ENCODE peak calls at places on chromosomes 5 and 9, in seven cellular contexts. S, Q, Z, K, U, N and H are unnamed samples.

GRCh38 chr9:33265211-33265885 is 499 bp downstream of the CHMP5 start:
- DNase-seq in S (no peak), Q (peak; percentile 28), Z (no peak), N (no peak), U (no peak), K (no peak), H (no peak)

GRCh38 chr5:72194846-72195245 is 87.6 kb downstream of the MAP1B start:
- DNase-seq in S (no peak), N (no peak), U (no peak), Z (no peak), Q (no peak), K (no peak), H (no peak)

GRCh38 chr5:112742424-112742823 is 4.7 kb downstream of the APC start:
- DNase-seq in K (no peak), U (no peak), Q (no peak), N (no peak), S (no peak), Z (no peak), H (no peak)

GRCh38 chr5:982377-983237 is 26.0 kb upstream of the NKD2 start:
- DNase-seq in Q (peak; percentile 98), N (peak; percentile 10), K (peak; percentile 54), S (peak; percentile 64), U (no peak), Z (no peak), H (peak; percentile 45)

GRCh38 chr9:133696036-133696435 is 42.1 kb downstream of the SARDH start:
- DNase-seq in N (no peak), S (peak; percentile 61), K (no peak), U (no peak), Z (no peak), Q (no peak), H (no peak)

GRCh38 chr5:173789031-173789920 is 98.9 kb upstream of the CPEB4 start:
- DNase-seq in Z (peak; percentile 83), Q (no peak), N (no peak), K (peak; percentile 59), U (no peak), S (no peak), H (no peak)

GRCh38 chr9:80720579-80720978 is 968.8 kb downstream of the TLE1 start:
- DNase-seq in Q (no peak), S (no peak), Z (no peak), N (no peak), U (no peak), K (no peak), H (no peak)

GRCh38 chr5:33275921-33276705 is 164.7 kb upstream of the TARS1 start:
- DNase-seq in Z (no peak), Q (no peak), S (no peak), N (no peak), K (no peak), U (no peak), H (no peak)

GRCh38 chr5:171207256-171207866 is 101.7 kb upstream of the TLX3 start:
- DNase-seq in K (no peak), Z (no peak), Q (peak; percentile 32), S (no peak), U (peak; percentile 37), N (peak; percentile 9), H (no peak)

GRCh38 chr9:133115604-133116345 is 5.3 kb downstream of the RALGDS start:
- DNase-seq in U (no peak), N (no peak), S (peak; percentile 65), Z (peak; percentile 42), K (no peak), Q (peak; percentile 61), H (no peak)

GRCh38 chr5:61631438-61631941 is 299.4 kb downstream of the ZSWIM6 start:
- DNase-seq in S (no peak), U (no peak), N (peak; percentile 44), K (peak; percentile 81), Z (no peak), Q (no peak), H (no peak)

GRCh38 chr5:22295832-22296231 is 557.3 kb downstream of the CDH12 start:
- DNase-seq in K (no peak), N (no peak), S (no peak), Z (no peak), Q (no peak), U (no peak), H (no peak)

GRCh38 chr9:137422668-137423000 is 328 bp downstream of the EXD3 start:
- DNase-seq in Q (peak; percentile 89), U (no peak), S (peak; percentile 80), Z (peak; percentile 75), N (peak; percentile 55), K (no peak), H (no peak)

GRCh38 chr5:179475211-179475840 is 75.0 kb upstream of the RUFY1 start:
- DNase-seq in N (no peak), K (no peak), Q (peak; percentile 50), Z (no peak), S (no peak), U (no peak), H (no peak)

GRCh38 chr5:8333977-8334376 is 465.0 kb downstream of the MTRR start:
- DNase-seq in Q (no peak), K (no peak), Z (no peak), N (no peak), S (no peak), U (no peak), H (no peak)

GRCh38 chr5:160011471-160011870 is 2.5 kb downstream of the TTC1 start:
- DNase-seq in U (no peak), K (no peak), S (no peak), N (no peak), Z (no peak), Q (no peak), H (no peak)

GRCh38 chr5:169850407-169850806 is 129.9 kb downstream of the INSYN2B start:
- DNase-seq in Z (no peak), N (no peak), U (no peak), S (no peak), Q (no peak), K (no peak), H (no peak)

GRCh38 chr5:10454591-10455272 is 13.1 kb downstream of the ROPN1L start:
- DNase-seq in K (no peak), U (no peak), N (no peak), Q (no peak), Z (no peak), S (no peak), H (no peak)

GRCh38 chr9:134994926-134995791 is 77.4 kb upstream of the FCN1 start:
- DNase-seq in U (no peak), Q (no peak), K (peak; percentile 50), N (no peak), S (peak; percentile 30), Z (peak; percentile 19), H (no peak)

GRCh38 chr9:88084816-88085215 is 53.5 kb downstream of the SPATA31C2 start:
- DNase-seq in K (no peak), N (no peak), Z (no peak), U (no peak), Q (no peak), S (no peak), H (no peak)

GRCh38 chr9:131747352-131747751 is 7.5 kb upstream of the RAPGEF1 start:
- DNase-seq in Q (no peak), N (no peak), Z (no peak), U (peak; percentile 9), S (no peak), K (no peak), H (no peak)

GRCh38 chr5:41537581-41537980 is 27.2 kb upstream of the PLCXD3 start:
- DNase-seq in Q (no peak), N (no peak), K (no peak), U (no peak), S (no peak), Z (no peak), H (no peak)

GRCh38 chr9:16337322-16338029 is 533.0 kb downstream of the BNC2 start:
- DNase-seq in U (no peak), N (no peak), Z (no peak), Q (no peak), K (no peak), S (no peak), H (no peak)

GRCh38 chr9:137682431-137682991 is 63.7 kb downstream of the EHMT1 start:
- DNase-seq in N (no peak), Z (no peak), S (no peak), U (no peak), K (peak; percentile 23), Q (peak; percentile 60), H (no peak)

GRCh38 chr5:116938488-116938887 is 363.9 kb upstream of the SEMA6A start:
- DNase-seq in U (no peak), N (no peak), S (no peak), K (no peak), Q (peak; percentile 8), Z (no peak), H (peak; percentile 40)